ENCODE peak calls at places on chromosome 3, in six cellular contexts. Y is cardiac fibroblast; J is NCI-H1092; P is OCI-M1; V is NCI-H460; R is stimulated activated CD4-positive, alpha-beta T cell treated with anti-CD3 and anti-CD28 coated beads, Interleukin-12 subunit alpha, Interleukin-12 subunit beta, amount 100 ng/mL, for 4 hours. N is an unnamed sample.

GRCh38 chr3:171829841-171830559 is 13.1 kb upstream of the TMEM212 start:
- DNase-seq in Y (peak), J (peak), P (peak), V (peak), R (no peak), N (peak)

GRCh38 chr3:141305436-141305835 is 62.9 kb upstream of the ZBTB38 start:
- DNase-seq in Y (peak), J (no peak), P (no peak), V (peak), R (no peak), N (peak)

GRCh38 chr3:112765531-112765930 is 81.1 kb downstream of the CD200R1L start:
- DNase-seq in Y (no peak), J (no peak), P (no peak), V (no peak), R (no peak), N (no peak)

GRCh38 chr3:52084954-52085730 is 28.8 kb upstream of the DUSP7 start:
- DNase-seq in Y (no peak), J (no peak), P (no peak), V (no peak), R (no peak), N (no peak)

GRCh38 chr3:139572847-139573672 is 33.5 kb upstream of the RBP1 start:
- DNase-seq in Y (peak), J (no peak), P (no peak), V (no peak), R (no peak), N (peak)

GRCh38 chr3:164732166-164732565 is 346.1 kb downstream of the SI start:
- DNase-seq in Y (no peak), J (no peak), P (no peak), V (no peak), R (no peak), N (no peak)

GRCh38 chr3:48232734-48233133 is 8.2 kb upstream of the ZNF589 start:
- DNase-seq in Y (peak), J (peak), P (peak), V (peak), R (peak), N (peak)

GRCh38 chr3:34175636-34176186 is 377.3 kb downstream of the PDCD6IP start:
- DNase-seq in Y (no peak), J (no peak), P (no peak), V (no peak), R (no peak), N (no peak)

GRCh38 chr3:16290007-16290826 is 25.2 kb downstream of the OXNAD1 start:
- DNase-seq in Y (peak), J (no peak), P (peak), V (peak), R (no peak), N (peak)

GRCh38 chr3:179260949-179261765 is 10.2 kb upstream of the KCNMB3 start:
- DNase-seq in Y (peak), J (peak), P (peak), V (peak), R (peak), N (no peak)

GRCh38 chr3:58161435-58162398 is 49.1 kb downstream of the DNASE1L3 start:
- DNase-seq in Y (peak), J (no peak), P (peak), V (peak), R (no peak), N (peak)

GRCh38 chr3:107235923-107236315 is 141.3 kb upstream of the CCDC54 start:
- DNase-seq in Y (peak), J (peak), P (peak), V (peak), R (no peak), N (peak)

GRCh38 chr3:112686360-112686759 is 45.4 kb upstream of the CCDC80 start:
- DNase-seq in Y (no peak), J (no peak), P (no peak), V (no peak), R (no peak), N (no peak)

GRCh38 chr3:15974647-15975046 is 176.9 kb upstream of the ANKRD28 start:
- DNase-seq in Y (no peak), J (no peak), P (peak), V (no peak), R (no peak), N (peak)

N was measured in KBM-7.